ENCODE peak calls at places on chromosomes 2 and 18, in six cellular contexts. One of them, this sample, is unnamed.

GRCh38 chr18:7452331-7452730 is 114.8 kb upstream of the PTPRM start:
- DNase-seq in IMR-90: peak; percentile 4
- DNase-seq in H9: peak; percentile 78
- DNase-seq in H1: peak; percentile 71
- DNase-seq in neuronal stem cell: no peak
- DNase-seq in mesenchymal stem cell: peak; percentile 19
- DNase-seq in this sample: peak; percentile 44

GRCh38 chr2:149329470-149330126 is 789 bp upstream of the LYPD6 start:
- DNase-seq in IMR-90: peak; percentile 7
- DNase-seq in H9: peak; percentile 82
- DNase-seq in H1: peak; percentile 81
- DNase-seq in neuronal stem cell: peak; percentile 53
- DNase-seq in mesenchymal stem cell: peak; percentile 81
- DNase-seq in this sample: no peak

GRCh38 chr2:16039823-16040222 is 99.5 kb downstream of the MYCN start:
- DNase-seq in IMR-90: no peak
- DNase-seq in H9: no peak
- DNase-seq in H1: no peak
- DNase-seq in neuronal stem cell: no peak
- DNase-seq in mesenchymal stem cell: no peak
- DNase-seq in this sample: no peak

GRCh38 chr18:4106407-4107033 is 348.6 kb downstream of the DLGAP1 start:
- DNase-seq in IMR-90: peak; percentile 52
- DNase-seq in H9: peak; percentile 70
- DNase-seq in H1: peak; percentile 88
- DNase-seq in neuronal stem cell: peak; percentile 84
- DNase-seq in mesenchymal stem cell: peak; percentile 29
- DNase-seq in this sample: peak; percentile 84

GRCh38 chr2:27572439-27572838 is 10.4 kb upstream of the ZNF512 start:
- DNase-seq in IMR-90: no peak
- DNase-seq in H9: no peak
- DNase-seq in H1: no peak
- DNase-seq in neuronal stem cell: no peak
- DNase-seq in mesenchymal stem cell: no peak
- DNase-seq in this sample: no peak

GRCh38 chr2:205563646-205564045 is 118.7 kb upstream of the NRP2 start:
- DNase-seq in IMR-90: no peak
- DNase-seq in H9: peak; percentile 64
- DNase-seq in H1: peak; percentile 82
- DNase-seq in neuronal stem cell: no peak
- DNase-seq in mesenchymal stem cell: no peak
- DNase-seq in this sample: peak; percentile 26

GRCh38 chr18:45464619-45465018 is 150.7 kb upstream of the SLC14A2 start:
- DNase-seq in IMR-90: no peak
- DNase-seq in H9: no peak
- DNase-seq in H1: no peak
- DNase-seq in neuronal stem cell: no peak
- DNase-seq in mesenchymal stem cell: no peak
- DNase-seq in this sample: no peak

GRCh38 chr2:95017308-95017630 is 8.2 kb upstream of the MAL start:
- DNase-seq in IMR-90: no peak
- DNase-seq in H9: no peak
- DNase-seq in H1: no peak
- DNase-seq in neuronal stem cell: no peak
- DNase-seq in mesenchymal stem cell: no peak
- DNase-seq in this sample: no peak

GRCh38 chr2:9772999-9773904 is 70.0 kb upstream of the TAF1B start:
- DNase-seq in IMR-90: no peak
- DNase-seq in H9: no peak
- DNase-seq in H1: no peak
- DNase-seq in neuronal stem cell: no peak
- DNase-seq in mesenchymal stem cell: no peak
- DNase-seq in this sample: no peak

GRCh38 chr2:223613017-223613950 is 11.1 kb upstream of the SCG2 start:
- DNase-seq in IMR-90: peak; percentile 99
- DNase-seq in H9: peak; percentile 82
- DNase-seq in H1: peak; percentile 58
- DNase-seq in neuronal stem cell: no peak
- DNase-seq in mesenchymal stem cell: peak; percentile 99
- DNase-seq in this sample: peak; percentile 84

GRCh38 chr2:232658217-232658785 is 24.9 kb downstream of the EFHD1 start:
- DNase-seq in IMR-90: no peak
- DNase-seq in H9: no peak
- DNase-seq in H1: no peak
- DNase-seq in neuronal stem cell: no peak
- DNase-seq in mesenchymal stem cell: peak; percentile 20
- DNase-seq in this sample: no peak

GRCh38 chr2:19349911-19350677 is 8.3 kb downstream of the OSR1 start:
- DNase-seq in IMR-90: no peak
- DNase-seq in H9: peak; percentile 88
- DNase-seq in H1: peak; percentile 95
- DNase-seq in neuronal stem cell: peak; percentile 59
- DNase-seq in mesenchymal stem cell: peak; percentile 71
- DNase-seq in this sample: peak; percentile 82

GRCh38 chr2:106104332-106105062 is 89.6 kb downstream of the UXS1 start:
- DNase-seq in IMR-90: peak; percentile 66
- DNase-seq in H9: peak; percentile 67
- DNase-seq in H1: peak; percentile 67
- DNase-seq in neuronal stem cell: peak; percentile 54
- DNase-seq in mesenchymal stem cell: peak; percentile 67
- DNase-seq in this sample: peak; percentile 93

GRCh38 chr2:26504002-26504401 is 26.1 kb upstream of the OTOF start:
- DNase-seq in IMR-90: no peak
- DNase-seq in H9: no peak
- DNase-seq in H1: no peak
- DNase-seq in neuronal stem cell: no peak
- DNase-seq in mesenchymal stem cell: no peak
- DNase-seq in this sample: no peak

GRCh38 chr2:219571311-219572236 is at the start of gene OBSL1:
- DNase-seq in IMR-90: peak; percentile 70
- DNase-seq in H9: peak; percentile 94
- DNase-seq in H1: peak; percentile 88
- DNase-seq in neuronal stem cell: peak; percentile 73
- DNase-seq in mesenchymal stem cell: peak; percentile 73
- DNase-seq in this sample: peak; percentile 98

GRCh38 chr2:209872675-209873074 is 101.0 kb downstream of the UNC80 start:
- DNase-seq in IMR-90: no peak
- DNase-seq in H9: peak; percentile 83
- DNase-seq in H1: peak; percentile 50
- DNase-seq in neuronal stem cell: peak; percentile 82
- DNase-seq in mesenchymal stem cell: no peak
- DNase-seq in this sample: no peak

GRCh38 chr2:238652053-238652770 is 195.7 kb upstream of the TWIST2 start:
- DNase-seq in IMR-90: no peak
- DNase-seq in H9: no peak
- DNase-seq in H1: no peak
- DNase-seq in neuronal stem cell: no peak
- DNase-seq in mesenchymal stem cell: no peak
- DNase-seq in this sample: no peak

GRCh38 chr2:180033993-180034894 is 27.1 kb upstream of the CWC22 start:
- DNase-seq in IMR-90: peak; percentile 58
- DNase-seq in H9: peak; percentile 58
- DNase-seq in H1: no peak
- DNase-seq in neuronal stem cell: peak; percentile 9
- DNase-seq in mesenchymal stem cell: no peak
- DNase-seq in this sample: no peak

GRCh38 chr2:27085670-27086089 is 892 bp upstream of the KHK start:
- DNase-seq in IMR-90: peak; percentile 45
- DNase-seq in H9: peak; percentile 71
- DNase-seq in H1: peak; percentile 67
- DNase-seq in neuronal stem cell: no peak
- DNase-seq in mesenchymal stem cell: peak; percentile 76
- DNase-seq in this sample: peak; percentile 39

GRCh38 chr2:140454717-140455116 is 1674.5 kb upstream of the NXPH2 start:
- DNase-seq in IMR-90: peak; percentile 76
- DNase-seq in H9: no peak
- DNase-seq in H1: no peak
- DNase-seq in neuronal stem cell: no peak
- DNase-seq in mesenchymal stem cell: peak; percentile 86
- DNase-seq in this sample: no peak

GRCh38 chr18:59343916-59344315 is 15.1 kb downstream of the LMAN1 start:
- DNase-seq in IMR-90: no peak
- DNase-seq in H9: no peak
- DNase-seq in H1: no peak
- DNase-seq in neuronal stem cell: no peak
- DNase-seq in mesenchymal stem cell: no peak
- DNase-seq in this sample: no peak

GRCh38 chr2:71700041-71700879 is 246.9 kb downstream of the DYSF start:
- DNase-seq in IMR-90: no peak
- DNase-seq in H9: no peak
- DNase-seq in H1: no peak
- DNase-seq in neuronal stem cell: peak; percentile 17
- DNase-seq in mesenchymal stem cell: no peak
- DNase-seq in this sample: no peak

GRCh38 chr2:128456281-128456680 is 137.6 kb upstream of the HS6ST1 start:
- DNase-seq in IMR-90: no peak
- DNase-seq in H9: peak; percentile 4
- DNase-seq in H1: peak; percentile 22
- DNase-seq in neuronal stem cell: no peak
- DNase-seq in mesenchymal stem cell: no peak
- DNase-seq in this sample: no peak

GRCh38 chr2:236014408-236015131 is 153.6 kb downstream of the GBX2 start:
- DNase-seq in IMR-90: no peak
- DNase-seq in H9: peak; percentile 69
- DNase-seq in H1: no peak
- DNase-seq in neuronal stem cell: no peak
- DNase-seq in mesenchymal stem cell: no peak
- DNase-seq in this sample: no peak

GRCh38 chr18:6088432-6088831 is 193.1 kb upstream of the TMEM200C start:
- DNase-seq in IMR-90: no peak
- DNase-seq in H9: no peak
- DNase-seq in H1: no peak
- DNase-seq in neuronal stem cell: no peak
- DNase-seq in mesenchymal stem cell: no peak
- DNase-seq in this sample: no peak

GRCh38 chr2:217166241-217166640 is 306.4 kb upstream of the TNP1 start:
- DNase-seq in IMR-90: peak; percentile 73
- DNase-seq in H9: no peak
- DNase-seq in H1: no peak
- DNase-seq in neuronal stem cell: peak; percentile 42
- DNase-seq in mesenchymal stem cell: peak; percentile 74
- DNase-seq in this sample: no peak

GRCh38 chr18:9103488-9103887 is 989 bp downstream of the NDUFV2 start:
- DNase-seq in IMR-90: peak; percentile 49
- DNase-seq in H9: no peak
- DNase-seq in H1: no peak
- DNase-seq in neuronal stem cell: no peak
- DNase-seq in mesenchymal stem cell: peak; percentile 54
- DNase-seq in this sample: no peak

GRCh38 chr2:28717339-28717758 is 34.3 kb upstream of the PPP1CB start:
- DNase-seq in IMR-90: peak; percentile 85
- DNase-seq in H9: no peak
- DNase-seq in H1: no peak
- DNase-seq in neuronal stem cell: no peak
- DNase-seq in mesenchymal stem cell: peak; percentile 94
- DNase-seq in this sample: peak; percentile 98

DNA sequence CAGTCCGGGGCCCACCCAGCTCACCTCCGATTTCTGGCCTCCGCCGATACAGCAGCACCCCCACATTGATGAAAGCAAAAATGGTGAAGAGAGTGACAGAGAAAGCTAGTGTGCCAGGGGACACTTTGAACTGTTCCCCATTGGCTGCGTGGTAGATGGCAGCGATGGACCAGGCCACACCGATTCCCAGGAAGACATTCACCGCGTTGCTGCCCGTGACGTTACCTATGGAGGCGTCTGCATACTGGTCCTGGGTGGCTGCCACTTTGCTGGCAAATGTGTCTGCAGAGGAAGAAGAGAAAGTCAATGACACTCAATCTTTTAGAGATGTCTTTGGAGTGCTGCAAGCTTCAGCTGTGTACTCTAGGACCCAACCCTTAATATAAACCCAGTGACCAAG is 336.3 kb upstream of the THUMPD2 start:
- DNase-seq in IMR-90: no peak
- DNase-seq in H9: no peak
- DNase-seq in H1: no peak
- DNase-seq in neuronal stem cell: no peak
- DNase-seq in mesenchymal stem cell: no peak
- DNase-seq in this sample: no peak
- H3K14ac ChIP-seq in IMR-90: no peak overlapping the region
- H3K14ac ChIP-seq in H9: no peak overlapping the region
- H3K14ac ChIP-seq in H1: no peak overlapping the region
- H3K14ac ChIP-seq in neuronal stem cell: no peak overlapping the region
- H3K14ac ChIP-seq in mesenchymal stem cell: no peak overlapping the region
- H3K14ac ChIP-seq in this sample: peak overlapping the region; percentile 19

DNA sequence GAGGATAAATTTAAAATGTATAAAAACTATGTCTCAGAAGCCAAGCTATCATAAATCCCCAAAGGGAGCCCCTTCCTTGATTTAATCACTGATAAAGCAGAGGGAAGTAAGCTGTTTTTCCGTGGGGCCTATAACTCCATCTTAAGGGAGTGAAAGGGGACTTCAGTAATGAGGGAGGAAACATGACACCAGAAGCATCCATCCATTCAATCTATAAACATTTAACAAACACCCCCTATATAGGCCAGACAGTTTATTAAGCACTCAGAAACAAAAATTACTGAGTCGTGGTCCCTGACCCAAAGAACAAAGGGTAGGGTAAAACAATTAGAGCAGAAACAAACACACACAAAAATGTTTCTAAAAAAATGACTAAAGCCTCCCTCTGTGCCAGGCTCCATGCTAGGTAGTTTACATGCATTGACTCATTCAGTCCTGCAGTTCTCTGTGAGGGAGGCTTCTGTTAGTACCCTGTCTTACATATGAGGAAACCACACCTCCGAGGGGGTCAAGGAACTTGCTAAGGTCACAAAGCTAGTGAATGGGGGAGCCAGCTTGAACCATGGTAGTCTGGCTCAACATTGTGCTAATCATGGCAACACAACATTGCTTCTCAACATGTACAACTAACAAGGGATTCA is 472.1 kb downstream of the CDH2 start:
- DNase-seq in IMR-90: no peak
- DNase-seq in H9: no peak
- DNase-seq in H1: no peak
- DNase-seq in neuronal stem cell: no peak
- DNase-seq in mesenchymal stem cell: no peak
- DNase-seq in this sample: no peak
- H3K14ac ChIP-seq in IMR-90: no peak overlapping the region
- H3K14ac ChIP-seq in H9: no peak overlapping the region
- H3K14ac ChIP-seq in H1: no peak overlapping the region
- H3K14ac ChIP-seq in neuronal stem cell: no peak overlapping the region
- H3K14ac ChIP-seq in mesenchymal stem cell: no peak overlapping the region
- H3K14ac ChIP-seq in this sample: no peak overlapping the region

GRCh38 chr2:200654823-200655222 is 69.0 kb downstream of the AOX1 start:
- DNase-seq in IMR-90: no peak
- DNase-seq in H9: no peak
- DNase-seq in H1: no peak
- DNase-seq in neuronal stem cell: no peak
- DNase-seq in mesenchymal stem cell: no peak
- DNase-seq in this sample: no peak
- H3K14ac ChIP-seq in IMR-90: no peak overlapping the region
- H3K14ac ChIP-seq in H9: no peak overlapping the region
- H3K14ac ChIP-seq in H1: no peak overlapping the region
- H3K14ac ChIP-seq in neuronal stem cell: no peak overlapping the region
- H3K14ac ChIP-seq in mesenchymal stem cell: no peak overlapping the region
- H3K14ac ChIP-seq in this sample: no peak overlapping the region

DNA sequence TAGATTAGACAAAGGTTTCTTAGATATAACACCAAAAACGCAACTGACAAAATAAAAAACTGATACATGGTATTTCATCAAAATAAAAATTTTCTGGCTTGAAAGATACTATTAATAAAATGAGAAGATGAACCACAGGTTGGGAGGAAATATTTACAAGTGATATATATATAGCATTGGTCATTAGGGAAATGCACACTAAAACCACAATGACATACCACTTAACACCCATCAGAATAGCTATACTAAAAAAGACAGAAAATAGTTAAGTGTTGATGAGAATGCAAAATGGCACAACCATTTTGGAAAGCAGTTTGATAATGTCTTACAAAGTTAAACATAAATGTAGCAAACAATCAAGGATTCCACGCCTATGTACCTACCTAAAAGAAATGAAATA is 83.9 kb downstream of the SLC66A3 start:
- DNase-seq in IMR-90: no peak
- DNase-seq in H9: no peak
- DNase-seq in H1: no peak
- DNase-seq in neuronal stem cell: no peak
- DNase-seq in mesenchymal stem cell: no peak
- DNase-seq in this sample: no peak
- H3K14ac ChIP-seq in IMR-90: no peak overlapping the region
- H3K14ac ChIP-seq in H9: no peak overlapping the region
- H3K14ac ChIP-seq in H1: no peak overlapping the region
- H3K14ac ChIP-seq in neuronal stem cell: no peak overlapping the region
- H3K14ac ChIP-seq in mesenchymal stem cell: no peak overlapping the region
- H3K14ac ChIP-seq in this sample: no peak overlapping the region